ENCODE peak calls at places on chromosomes 16 and 17, in ten cellular contexts. One of them, this sample, is unnamed.
A peak's percentile ranks its signal among the peaks of the same experiment; 100 is the strongest.

GRCh38 chr17:60170835-60171752 is 21.3 kb downstream of the CA4 start:
- DNase-seq in K562: no peak
- DNase-seq in heart left ventricle: no peak
- DNase-seq in H1: no peak
- DNase-seq in H54: no peak
- DNase-seq in endothelial cell of umbilical vein: peak; percentile 71
- DNase-seq in uterus: no peak
- DNase-seq in GM12891: no peak
- DNase-seq in tibial nerve: no peak
- DNase-seq in NB4: no peak
- DNase-seq in this sample: no peak

GRCh38 chr17:28528329-28529011 is 22.3 kb downstream of the FOXN1 start:
- DNase-seq in NB4: no peak
- DNase-seq in K562: peak; percentile 71
- DNase-seq in GM12891: no peak
- DNase-seq in H54: no peak
- DNase-seq in endothelial cell of umbilical vein: no peak
- DNase-seq in uterus: no peak
- DNase-seq in tibial nerve: no peak
- DNase-seq in heart left ventricle: no peak
- DNase-seq in H1: no peak
- DNase-seq in this sample: no peak

GRCh38 chr17:45677770-45678169 is 106.3 kb upstream of the CRHR1 start:
- DNase-seq in uterus: no peak
- DNase-seq in GM12891: no peak
- DNase-seq in K562: no peak
- DNase-seq in tibial nerve: no peak
- DNase-seq in endothelial cell of umbilical vein: no peak
- DNase-seq in heart left ventricle: no peak
- DNase-seq in H54: peak; percentile 31
- DNase-seq in NB4: no peak
- DNase-seq in H1: no peak
- DNase-seq in this sample: no peak

GRCh38 chr17:79033741-79034501 is 10.0 kb downstream of the C1QTNF1 start:
- DNase-seq in heart left ventricle: peak; percentile 60
- DNase-seq in uterus: no peak
- DNase-seq in H1: no peak
- DNase-seq in GM12891: no peak
- DNase-seq in K562: no peak
- DNase-seq in H54: no peak
- DNase-seq in endothelial cell of umbilical vein: no peak
- DNase-seq in tibial nerve: peak; percentile 58
- DNase-seq in NB4: no peak
- DNase-seq in this sample: no peak

GRCh38 chr17:42849031-42849430 is 2.0 kb upstream of the AOC3 start:
- DNase-seq in uterus: no peak
- DNase-seq in tibial nerve: no peak
- DNase-seq in H1: no peak
- DNase-seq in endothelial cell of umbilical vein: no peak
- DNase-seq in heart left ventricle: no peak
- DNase-seq in NB4: no peak
- DNase-seq in GM12891: no peak
- DNase-seq in H54: no peak
- DNase-seq in K562: no peak
- DNase-seq in this sample: no peak

GRCh38 chr17:50871369-50871768 is 5.2 kb upstream of the TOB1 start:
- DNase-seq in K562: no peak
- DNase-seq in GM12891: no peak
- DNase-seq in H54: no peak
- DNase-seq in endothelial cell of umbilical vein: no peak
- DNase-seq in heart left ventricle: no peak
- DNase-seq in tibial nerve: no peak
- DNase-seq in NB4: peak; percentile 41
- DNase-seq in uterus: no peak
- DNase-seq in H1: no peak
- DNase-seq in this sample: no peak

GRCh38 chr17:5500804-5501391 is 14.5 kb downstream of the MIS12 start:
- DNase-seq in NB4: peak; percentile 76
- DNase-seq in uterus: peak; percentile 88
- DNase-seq in GM12891: peak; percentile 94
- DNase-seq in heart left ventricle: peak; percentile 71
- DNase-seq in H1: peak; percentile 98
- DNase-seq in endothelial cell of umbilical vein: peak; percentile 85
- DNase-seq in K562: no peak
- DNase-seq in H54: peak; percentile 44
- DNase-seq in tibial nerve: peak; percentile 21
- DNase-seq in this sample: peak; percentile 81

GRCh38 chr16:48276102-48276501 is 28.8 kb upstream of the ABCC11 start:
- DNase-seq in NB4: no peak
- DNase-seq in tibial nerve: no peak
- DNase-seq in H1: no peak
- DNase-seq in uterus: no peak
- DNase-seq in K562: no peak
- DNase-seq in GM12891: no peak
- DNase-seq in endothelial cell of umbilical vein: peak; percentile 86
- DNase-seq in H54: no peak
- DNase-seq in heart left ventricle: no peak
- DNase-seq in this sample: no peak

GRCh38 chr16:86704516-86704915 is 126.2 kb downstream of the FOXL1 start:
- DNase-seq in GM12891: no peak
- DNase-seq in K562: no peak
- DNase-seq in tibial nerve: no peak
- DNase-seq in uterus: no peak
- DNase-seq in heart left ventricle: no peak
- DNase-seq in NB4: no peak
- DNase-seq in endothelial cell of umbilical vein: no peak
- DNase-seq in H1: no peak
- DNase-seq in H54: no peak
- DNase-seq in this sample: no peak

GRCh38 chr16:56667581-56668571 is at the start of gene MT1G:
- DNase-seq in endothelial cell of umbilical vein: no peak
- DNase-seq in H1: peak; percentile 70
- DNase-seq in heart left ventricle: peak; percentile 50
- DNase-seq in H54: no peak
- DNase-seq in tibial nerve: no peak
- DNase-seq in K562: peak; percentile 32
- DNase-seq in NB4: peak; percentile 79
- DNase-seq in uterus: no peak
- DNase-seq in GM12891: no peak
- DNase-seq in this sample: no peak
- TF ChIP-seq POLR2A in endothelial cell of umbilical vein: no peak
- TF ChIP-seq POLR2A in H1: no peak
- TF ChIP-seq POLR2A in heart left ventricle: no peak
- TF ChIP-seq POLR2A in H54: no peak
- TF ChIP-seq POLR2A in tibial nerve: no peak
- TF ChIP-seq POLR2A in K562: no peak
- TF ChIP-seq POLR2A in NB4: no peak
- TF ChIP-seq POLR2A in uterus: no peak
- TF ChIP-seq POLR2A in GM12891: no peak
- TF ChIP-seq POLR2A in this sample: no peak

GRCh38 chr17:39738568-39738901 is 797 bp downstream of the GRB7 start:
- DNase-seq in NB4: no peak
- DNase-seq in endothelial cell of umbilical vein: no peak
- DNase-seq in tibial nerve: no peak
- DNase-seq in heart left ventricle: no peak
- DNase-seq in uterus: no peak
- DNase-seq in K562: no peak
- DNase-seq in H54: no peak
- DNase-seq in H1: peak; percentile 78
- DNase-seq in GM12891: peak; percentile 70
- DNase-seq in this sample: peak; percentile 67

GRCh38 chr17:39739885-39740356 is 2.2 kb downstream of the GRB7 start:
- DNase-seq in heart left ventricle: no peak
- DNase-seq in H54: no peak
- DNase-seq in K562: no peak
- DNase-seq in H1: no peak
- DNase-seq in tibial nerve: no peak
- DNase-seq in uterus: no peak
- DNase-seq in GM12891: no peak
- DNase-seq in endothelial cell of umbilical vein: no peak
- DNase-seq in NB4: no peak
- DNase-seq in this sample: no peak

GRCh38 chr17:39739020-39739884 is 1.5 kb downstream of the GRB7 start:
- DNase-seq in tibial nerve: no peak
- DNase-seq in K562: peak; percentile 69
- DNase-seq in GM12891: no peak
- DNase-seq in endothelial cell of umbilical vein: no peak
- DNase-seq in H1: peak; percentile 88
- DNase-seq in H54: no peak
- DNase-seq in heart left ventricle: no peak
- DNase-seq in uterus: peak; percentile 69
- DNase-seq in NB4: no peak
- DNase-seq in this sample: no peak

GRCh38 chr17:39742126-39742855 is 4.6 kb downstream of the GRB7 start:
- DNase-seq in uterus: no peak
- DNase-seq in NB4: no peak
- DNase-seq in H1: no peak
- DNase-seq in H54: no peak
- DNase-seq in tibial nerve: no peak
- DNase-seq in GM12891: no peak
- DNase-seq in endothelial cell of umbilical vein: no peak
- DNase-seq in heart left ventricle: no peak
- DNase-seq in K562: no peak
- DNase-seq in this sample: no peak

DNA sequence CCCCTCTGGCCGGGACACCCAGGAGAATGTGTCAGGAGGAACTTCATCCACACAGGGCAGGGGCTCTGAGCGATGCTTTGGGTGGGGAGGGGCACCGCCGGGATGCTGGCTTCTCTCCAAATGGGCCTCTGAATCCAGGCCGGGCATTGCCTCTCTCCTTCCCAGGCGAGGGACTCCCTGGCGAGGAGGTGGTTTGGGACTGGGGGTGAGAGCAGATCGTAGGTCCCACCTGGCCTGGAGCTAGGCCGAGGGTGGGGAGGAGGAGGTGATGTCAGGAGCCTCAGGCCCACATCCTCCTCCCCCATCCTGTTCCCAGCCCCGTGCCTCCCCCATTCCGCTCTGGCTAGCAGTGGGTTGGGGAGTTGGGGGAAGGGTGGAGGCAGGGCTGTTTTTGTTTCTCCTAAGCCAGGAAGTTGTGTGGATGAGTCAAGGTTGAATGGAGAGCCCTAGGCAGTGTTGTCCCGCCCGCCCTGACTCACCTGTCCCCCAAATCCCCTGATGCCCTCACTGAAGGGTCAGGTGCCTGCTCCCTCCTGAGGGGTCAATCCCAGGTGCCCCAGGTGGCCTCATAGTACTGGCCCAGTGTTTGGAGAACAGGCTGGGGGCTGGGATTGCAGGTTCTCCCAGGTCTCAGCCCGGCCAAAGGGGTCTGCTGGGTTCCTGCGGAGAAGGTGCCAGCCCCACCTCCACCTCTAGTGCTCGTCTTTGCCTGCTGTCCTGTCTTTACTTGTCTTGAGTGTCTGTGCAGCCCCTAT is 2.8 kb downstream of the GRB7 start:
- DNase-seq in tibial nerve: no peak
- DNase-seq in endothelial cell of umbilical vein: peak; percentile 12
- DNase-seq in H1: peak; percentile 79
- DNase-seq in uterus: peak; percentile 75
- DNase-seq in H54: peak; percentile 86
- DNase-seq in heart left ventricle: no peak
- DNase-seq in GM12891: no peak
- DNase-seq in K562: peak; percentile 68
- DNase-seq in NB4: peak; percentile 33
- DNase-seq in this sample: peak; percentile 13
- TF ChIP-seq POLR2A in tibial nerve: no peak
- TF ChIP-seq POLR2A in endothelial cell of umbilical vein: no peak
- TF ChIP-seq POLR2A in H1: peak; percentile 69
- TF ChIP-seq POLR2A in uterus: no peak
- TF ChIP-seq POLR2A in H54: no peak
- TF ChIP-seq POLR2A in heart left ventricle: no peak
- TF ChIP-seq POLR2A in GM12891: no peak
- TF ChIP-seq POLR2A in K562: no peak
- TF ChIP-seq POLR2A in NB4: no peak
- TF ChIP-seq POLR2A in this sample: no peak

DNA sequence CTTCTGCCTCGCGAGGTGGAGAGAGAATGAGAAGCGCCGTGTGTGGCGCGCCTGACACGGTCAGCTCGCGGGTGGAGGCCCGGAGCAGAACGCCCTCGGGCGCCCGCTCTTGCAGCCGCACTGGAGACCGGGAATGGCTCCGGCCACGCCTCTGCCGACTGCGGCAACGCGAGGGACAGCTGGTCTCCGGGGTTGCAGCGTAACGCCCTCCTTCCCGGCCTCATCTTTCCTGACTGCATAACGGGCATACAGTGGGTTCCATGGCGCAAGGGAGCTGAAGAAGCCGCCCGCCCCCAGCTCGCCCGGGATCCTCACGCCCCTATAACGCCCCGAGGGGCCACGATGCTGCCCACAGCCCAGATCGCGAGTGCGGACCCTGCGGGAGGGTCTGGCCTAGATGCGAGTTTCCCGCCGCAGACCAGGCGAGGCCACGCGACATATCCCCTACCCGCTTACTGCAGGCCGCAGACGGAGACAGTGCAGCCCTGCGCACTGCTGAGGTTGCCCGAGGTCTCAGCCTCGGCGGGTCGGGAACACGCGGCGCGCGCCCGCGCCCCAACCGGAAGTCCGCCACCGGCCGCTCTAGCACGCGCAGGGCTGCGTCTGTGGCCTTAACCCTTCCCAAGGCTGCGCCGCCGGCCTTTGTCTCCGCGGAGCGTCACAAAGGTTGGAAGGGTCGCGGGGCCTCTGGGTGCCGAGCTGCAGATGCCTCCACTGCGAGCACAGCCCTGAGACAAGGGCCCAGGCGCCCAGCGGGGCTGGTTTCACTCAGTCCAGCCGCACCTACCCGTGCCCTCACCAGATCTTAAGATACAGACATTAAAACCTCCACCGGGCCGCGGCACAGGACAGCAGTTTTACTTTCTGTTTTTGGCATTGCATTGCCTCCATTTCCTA is 18.8 kb downstream of the BCL7C start:
- DNase-seq in uterus: peak; percentile 81
- DNase-seq in GM12891: peak; percentile 77
- DNase-seq in H54: peak; percentile 85
- DNase-seq in tibial nerve: peak; percentile 73
- DNase-seq in K562: peak; percentile 88
- DNase-seq in NB4: peak; percentile 95
- DNase-seq in heart left ventricle: peak; percentile 92
- DNase-seq in H1: peak; percentile 94
- DNase-seq in endothelial cell of umbilical vein: peak; percentile 91
- DNase-seq in this sample: peak; percentile 85
- TF ChIP-seq POLR2A in uterus: peak; percentile 76
- TF ChIP-seq POLR2A in GM12891: peak; percentile 96
- TF ChIP-seq POLR2A in H54: peak; percentile 99
- TF ChIP-seq POLR2A in tibial nerve: peak; percentile 20
- TF ChIP-seq POLR2A in K562: peak; percentile 97
- TF ChIP-seq POLR2A in NB4: peak; percentile 97
- TF ChIP-seq POLR2A in heart left ventricle: peak; percentile 86
- TF ChIP-seq POLR2A in H1: peak; percentile 96
- TF ChIP-seq POLR2A in endothelial cell of umbilical vein: peak; percentile 99
- TF ChIP-seq POLR2A in this sample: peak; percentile 98

DNA sequence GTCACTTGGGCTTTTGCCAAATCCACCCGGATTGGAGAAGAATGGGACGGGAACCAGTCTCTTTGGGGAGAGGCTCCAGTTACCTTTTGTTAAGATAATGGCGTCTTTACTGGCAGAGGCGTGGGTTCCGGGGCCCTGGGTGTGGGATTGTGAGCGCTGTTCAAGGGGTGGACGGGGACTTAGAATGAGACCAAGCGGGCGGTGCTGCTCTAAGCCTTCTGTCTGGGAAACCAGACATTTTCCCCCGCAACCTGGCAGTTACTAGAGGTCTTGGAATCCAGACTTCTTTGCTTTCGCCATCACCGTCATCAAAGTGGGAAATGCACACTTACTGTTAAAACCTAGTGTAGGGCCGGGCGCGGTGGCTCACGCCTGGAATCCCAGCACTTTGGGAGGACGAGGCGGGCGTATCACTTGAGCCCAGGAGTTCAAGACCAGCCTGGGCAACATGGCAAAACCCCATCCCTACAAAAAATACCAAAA is 706 bp downstream of the TEN1 start:
- DNase-seq in NB4: no peak
- DNase-seq in heart left ventricle: no peak
- DNase-seq in tibial nerve: no peak
- DNase-seq in H54: no peak
- DNase-seq in GM12891: no peak
- DNase-seq in H1: no peak
- DNase-seq in uterus: no peak
- DNase-seq in K562: no peak
- DNase-seq in endothelial cell of umbilical vein: no peak
- DNase-seq in this sample: no peak
- TF ChIP-seq POLR2A in NB4: no peak
- TF ChIP-seq POLR2A in heart left ventricle: no peak
- TF ChIP-seq POLR2A in tibial nerve: no peak
- TF ChIP-seq POLR2A in H54: no peak
- TF ChIP-seq POLR2A in GM12891: no peak
- TF ChIP-seq POLR2A in H1: no peak
- TF ChIP-seq POLR2A in uterus: no peak
- TF ChIP-seq POLR2A in K562: peak; percentile 13
- TF ChIP-seq POLR2A in endothelial cell of umbilical vein: peak; percentile 92
- TF ChIP-seq POLR2A in this sample: no peak